ENCODE peak calls at places on chromosomes 6 and 20, in ten cellular contexts. U is cardiac fibroblast, M is heart right ventricle, G is AG09309, B is breast epithelium, O is astrocyte of the spinal cord, J is BJ, W is brain microvascular endothelial cell, R is foreskin fibroblast, C is mesenchymal stem cell. S is an unnamed sample.

GRCh38 chr6:116922853-116923548 is 46.0 kb downstream of the RFX6 start:
- DNase-seq in U (no peak), M (no peak), G (no peak), B (no peak), O (no peak), J (no peak), W (no peak), R (no peak), C (no peak), S (no peak)

GRCh38 chr6:164114656-164115055 is 700.1 kb downstream of the QKI start:
- DNase-seq in U (no peak), M (no peak), G (no peak), B (no peak), O (no peak), J (no peak), W (no peak), R (no peak), C (no peak), S (no peak)

GRCh38 chr20:38180781-38181180 is 15.7 kb upstream of the TGM2 start:
- DNase-seq in U (no peak), M (no peak), G (no peak), B (no peak), O (no peak), J (no peak), W (no peak), R (peak), C (no peak), S (no peak)

GRCh38 chr20:43996240-43996930 is 81.7 kb downstream of the TOX2 start:
- DNase-seq in U (no peak), M (no peak), G (no peak), B (no peak), O (no peak), J (no peak), W (no peak), R (no peak), C (no peak), S (no peak)

GRCh38 chr6:113888493-113888892 is 31.3 kb downstream of the MARCKS start:
- DNase-seq in U (no peak), M (no peak), G (no peak), B (no peak), O (no peak), J (no peak), W (no peak), R (no peak), C (no peak), S (no peak)

GRCh38 chr6:162621246-162621645 is 106.3 kb downstream of the PRKN start:
- DNase-seq in U (peak), M (no peak), G (no peak), B (no peak), O (peak), J (no peak), W (peak), R (no peak), C (peak), S (no peak)

GRCh38 chr20:12358655-12359009 is 440.9 kb downstream of the BTBD3 start:
- DNase-seq in U (no peak), M (no peak), G (no peak), B (no peak), O (no peak), J (no peak), W (no peak), R (no peak), C (no peak), S (no peak)

GRCh38 chr6:16291739-16292138 is 53.4 kb downstream of the GMPR start:
- DNase-seq in U (no peak), M (no peak), G (no peak), B (no peak), O (no peak), J (no peak), W (no peak), R (no peak), C (no peak), S (no peak)

GRCh38 chr6:132669690-132670291 is 10.8 kb upstream of the TAAR1 start:
- DNase-seq in U (peak), M (no peak), G (no peak), B (no peak), O (peak), J (no peak), W (no peak), R (peak), C (peak), S (no peak)

GRCh38 chr6:45327956-45328522 is at the start of gene RUNX2:
- DNase-seq in U (peak), M (no peak), G (peak), B (no peak), O (peak), J (peak), W (peak), R (peak), C (peak), S (no peak)

GRCh38 chr6:167077241-167077932 is 45.5 kb upstream of the CCR6 start:
- DNase-seq in U (no peak), M (no peak), G (no peak), B (no peak), O (no peak), J (no peak), W (no peak), R (no peak), C (no peak), S (no peak)

GRCh38 chr20:8148501-8148900 is 16.4 kb downstream of the PLCB1 start:
- DNase-seq in U (no peak), M (no peak), G (no peak), B (no peak), O (no peak), J (no peak), W (no peak), R (no peak), C (no peak), S (no peak)

GRCh38 chr6:10409160-10409765 is 5.6 kb downstream of the TFAP2A start:
- DNase-seq in U (no peak), M (no peak), G (no peak), B (no peak), O (no peak), J (no peak), W (no peak), R (no peak), C (no peak), S (no peak)

GRCh38 chr20:64113796-64114355 is 6.5 kb upstream of the NPBWR2 start:
- DNase-seq in U (no peak), M (no peak), G (no peak), B (no peak), O (no peak), J (no peak), W (no peak), R (no peak), C (no peak), S (no peak)

GRCh38 chr20:46501961-46502360 is 11.4 kb downstream of the ZNF334 start:
- DNase-seq in U (no peak), M (no peak), G (no peak), B (no peak), O (no peak), J (no peak), W (no peak), R (no peak), C (no peak), S (no peak)
- H3K4me3 ChIP-seq in U (no peak), M (no peak), G (no peak), B (no peak), O (no peak), J (no peak), W (no peak), R (no peak), C (peak), S (no peak)

GRCh38 chr20:41613321-41613720 is 4.9 kb downstream of the CHD6 start:
- DNase-seq in U (no peak), M (no peak), G (no peak), B (no peak), O (no peak), J (no peak), W (no peak), R (no peak), C (no peak), S (no peak)

GRCh38 chr20:41615110-41615509 is 3.1 kb downstream of the CHD6 start:
- DNase-seq in U (no peak), M (no peak), G (no peak), B (no peak), O (no peak), J (no peak), W (no peak), R (no peak), C (no peak), S (no peak)

GRCh38 chr20:41617059-41617921 is 887 bp downstream of the CHD6 start:
- DNase-seq in U (peak), M (peak), G (no peak), B (no peak), O (peak), J (no peak), W (peak), R (peak), C (peak), S (peak)

GRCh38 chr20:41616228-41616627 is 1.9 kb downstream of the CHD6 start:
- DNase-seq in U (peak), M (no peak), G (peak), B (no peak), O (no peak), J (no peak), W (no peak), R (peak), C (peak), S (no peak)

GRCh38 chr20:41615671-41616070 is 2.5 kb downstream of the CHD6 start:
- DNase-seq in U (no peak), M (no peak), G (no peak), B (no peak), O (no peak), J (no peak), W (no peak), R (no peak), C (no peak), S (no peak)
- H3K4me3 ChIP-seq in U (no peak), M (no peak), G (no peak), B (no peak), O (no peak), J (no peak), W (no peak), R (no peak), C (no peak), S (no peak)

GRCh38 chr6:25165817-25166216 is 113.4 kb upstream of the CARMIL1 start:
- DNase-seq in U (no peak), M (no peak), G (no peak), B (no peak), O (no peak), J (no peak), W (no peak), R (no peak), C (no peak), S (no peak)
- H3K4me3 ChIP-seq in U (peak), M (no peak), G (no peak), B (no peak), O (no peak), J (no peak), W (no peak), R (no peak), C (no peak), S (no peak)

DNA sequence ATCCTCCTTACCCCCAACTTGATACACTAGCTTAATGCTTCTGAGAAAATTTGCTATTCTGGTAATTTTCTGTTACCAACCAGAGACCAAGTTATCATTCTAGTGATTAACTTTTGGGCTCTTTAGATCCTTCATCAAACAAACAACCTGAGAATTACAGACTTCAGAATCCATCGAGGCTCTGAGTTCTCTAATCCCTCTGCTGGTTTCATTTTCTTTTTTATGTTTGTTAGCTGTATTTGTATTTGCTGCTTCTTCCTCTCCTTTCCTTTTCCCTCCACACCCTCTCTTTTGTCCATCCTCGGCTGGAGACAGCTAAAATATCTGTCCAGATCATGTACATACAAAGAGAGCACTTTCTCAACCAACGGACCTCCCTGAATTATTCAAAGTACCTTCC is 98.7 kb upstream of the RIPOR2 start:
- DNase-seq in U (no peak), M (no peak), G (no peak), B (no peak), O (no peak), J (no peak), W (no peak), R (no peak), C (no peak), S (no peak)
- H3K4me3 ChIP-seq in U (no peak), M (no peak), G (no peak), B (peak), O (no peak), J (no peak), W (no peak), R (peak), C (peak), S (no peak)

S was measured in pancreas.